ENCODE peak calls at places on chromosomes 1 and 21, in nine cellular contexts. One of them, this sample, is unnamed.

GRCh38 chr21:44267655-44268142 is 6.0 kb upstream of the DNMT3L start:
- DNase-seq in IMR-90: no peak
- DNase-seq in BE2C: no peak
- DNase-seq in putamen: no peak
- DNase-seq in iPS-NIHi11: peak; percentile 55
- DNase-seq in HS-5: no peak
- DNase-seq in anterior cingulate cortex: no peak
- DNase-seq in activated effector memory CD4-positive, alpha-beta T cell treated with anti-CD3 and anti-CD28 coated beads, Interleukin-2, amount 50 U/mL, for 16 hours: no peak
- DNase-seq in HTR-8/SVneo: no peak
- DNase-seq in this sample: no peak

GRCh38 chr1:167516404-167517388 is 1.6 kb downstream of the CD247 start:
- DNase-seq in anterior cingulate cortex: no peak
- DNase-seq in HTR-8/SVneo: no peak
- DNase-seq in putamen: no peak
- DNase-seq in BE2C: no peak
- DNase-seq in HS-5: no peak
- DNase-seq in iPS-NIHi11: no peak
- DNase-seq in activated effector memory CD4-positive, alpha-beta T cell treated with anti-CD3 and anti-CD28 coated beads, Interleukin-2, amount 50 U/mL, for 16 hours: peak; percentile 76
- DNase-seq in IMR-90: no peak
- DNase-seq in this sample: no peak

GRCh38 chr1:30532621-30533020 is 190.8 kb downstream of the MATN1 start:
- DNase-seq in IMR-90: no peak
- DNase-seq in HTR-8/SVneo: no peak
- DNase-seq in activated effector memory CD4-positive, alpha-beta T cell treated with anti-CD3 and anti-CD28 coated beads, Interleukin-2, amount 50 U/mL, for 16 hours: no peak
- DNase-seq in putamen: no peak
- DNase-seq in iPS-NIHi11: no peak
- DNase-seq in HS-5: no peak
- DNase-seq in BE2C: no peak
- DNase-seq in anterior cingulate cortex: no peak
- DNase-seq in this sample: no peak

GRCh38 chr1:13700521-13701273 is 709 bp downstream of the PRDM2 start:
- DNase-seq in activated effector memory CD4-positive, alpha-beta T cell treated with anti-CD3 and anti-CD28 coated beads, Interleukin-2, amount 50 U/mL, for 16 hours: peak; percentile 82
- DNase-seq in HTR-8/SVneo: peak; percentile 6
- DNase-seq in HS-5: peak; percentile 22
- DNase-seq in anterior cingulate cortex: peak; percentile 36
- DNase-seq in putamen: peak; percentile 63
- DNase-seq in BE2C: peak; percentile 23
- DNase-seq in iPS-NIHi11: peak; percentile 75
- DNase-seq in IMR-90: peak; percentile 20
- DNase-seq in this sample: no peak

GRCh38 chr21:42061195-42061865 is 9.8 kb upstream of the UMODL1 start:
- DNase-seq in iPS-NIHi11: no peak
- DNase-seq in putamen: peak; percentile 41
- DNase-seq in HS-5: no peak
- DNase-seq in activated effector memory CD4-positive, alpha-beta T cell treated with anti-CD3 and anti-CD28 coated beads, Interleukin-2, amount 50 U/mL, for 16 hours: peak; percentile 67
- DNase-seq in IMR-90: no peak
- DNase-seq in anterior cingulate cortex: no peak
- DNase-seq in BE2C: no peak
- DNase-seq in HTR-8/SVneo: no peak
- DNase-seq in this sample: no peak

GRCh38 chr1:96482615-96483014 is 239.0 kb upstream of the PTBP2 start:
- DNase-seq in HTR-8/SVneo: no peak
- DNase-seq in IMR-90: no peak
- DNase-seq in BE2C: no peak
- DNase-seq in activated effector memory CD4-positive, alpha-beta T cell treated with anti-CD3 and anti-CD28 coated beads, Interleukin-2, amount 50 U/mL, for 16 hours: no peak
- DNase-seq in HS-5: no peak
- DNase-seq in putamen: no peak
- DNase-seq in anterior cingulate cortex: no peak
- DNase-seq in iPS-NIHi11: peak; percentile 21
- DNase-seq in this sample: no peak

GRCh38 chr1:6638226-6638625 is 13.6 kb downstream of the THAP3 start:
- DNase-seq in BE2C: no peak
- DNase-seq in IMR-90: peak; percentile 80
- DNase-seq in HTR-8/SVneo: no peak
- DNase-seq in putamen: peak; percentile 52
- DNase-seq in anterior cingulate cortex: peak; percentile 66
- DNase-seq in iPS-NIHi11: no peak
- DNase-seq in HS-5: no peak
- DNase-seq in activated effector memory CD4-positive, alpha-beta T cell treated with anti-CD3 and anti-CD28 coated beads, Interleukin-2, amount 50 U/mL, for 16 hours: no peak
- DNase-seq in this sample: no peak

GRCh38 chr1:228471762-228472398 is 15.3 kb upstream of the RNF187 start:
- DNase-seq in IMR-90: peak; percentile 44
- DNase-seq in HS-5: no peak
- DNase-seq in iPS-NIHi11: peak; percentile 42
- DNase-seq in anterior cingulate cortex: no peak
- DNase-seq in putamen: no peak
- DNase-seq in activated effector memory CD4-positive, alpha-beta T cell treated with anti-CD3 and anti-CD28 coated beads, Interleukin-2, amount 50 U/mL, for 16 hours: peak; percentile 63
- DNase-seq in HTR-8/SVneo: peak; percentile 34
- DNase-seq in BE2C: no peak
- DNase-seq in this sample: no peak

GRCh38 chr1:185570962-185571361 is 163.2 kb upstream of the HMCN1 start:
- DNase-seq in BE2C: no peak
- DNase-seq in putamen: no peak
- DNase-seq in IMR-90: peak; percentile 26
- DNase-seq in anterior cingulate cortex: no peak
- DNase-seq in iPS-NIHi11: no peak
- DNase-seq in HTR-8/SVneo: no peak
- DNase-seq in HS-5: no peak
- DNase-seq in activated effector memory CD4-positive, alpha-beta T cell treated with anti-CD3 and anti-CD28 coated beads, Interleukin-2, amount 50 U/mL, for 16 hours: no peak
- DNase-seq in this sample: no peak

GRCh38 chr1:207429963-207430362 is 24.2 kb upstream of the CR2 start:
- DNase-seq in iPS-NIHi11: no peak
- DNase-seq in IMR-90: no peak
- DNase-seq in anterior cingulate cortex: no peak
- DNase-seq in activated effector memory CD4-positive, alpha-beta T cell treated with anti-CD3 and anti-CD28 coated beads, Interleukin-2, amount 50 U/mL, for 16 hours: no peak
- DNase-seq in HTR-8/SVneo: no peak
- DNase-seq in BE2C: no peak
- DNase-seq in HS-5: no peak
- DNase-seq in putamen: no peak
- DNase-seq in this sample: no peak

GRCh38 chr1:233569636-233570035 is 44.3 kb upstream of the KCNK1 start:
- DNase-seq in iPS-NIHi11: no peak
- DNase-seq in IMR-90: no peak
- DNase-seq in HS-5: no peak
- DNase-seq in putamen: no peak
- DNase-seq in HTR-8/SVneo: no peak
- DNase-seq in activated effector memory CD4-positive, alpha-beta T cell treated with anti-CD3 and anti-CD28 coated beads, Interleukin-2, amount 50 U/mL, for 16 hours: no peak
- DNase-seq in anterior cingulate cortex: no peak
- DNase-seq in BE2C: no peak
- DNase-seq in this sample: no peak

GRCh38 chr1:151501474-151501873 is 9.7 kb upstream of the CGN start:
- DNase-seq in BE2C: no peak
- DNase-seq in putamen: no peak
- DNase-seq in IMR-90: no peak
- DNase-seq in iPS-NIHi11: peak; percentile 38
- DNase-seq in anterior cingulate cortex: no peak
- DNase-seq in HTR-8/SVneo: no peak
- DNase-seq in activated effector memory CD4-positive, alpha-beta T cell treated with anti-CD3 and anti-CD28 coated beads, Interleukin-2, amount 50 U/mL, for 16 hours: no peak
- DNase-seq in HS-5: no peak
- DNase-seq in this sample: no peak

GRCh38 chr1:11860083-11860482 is 1.3 kb upstream of the NPPB start:
- DNase-seq in putamen: no peak
- DNase-seq in HTR-8/SVneo: no peak
- DNase-seq in HS-5: no peak
- DNase-seq in IMR-90: no peak
- DNase-seq in activated effector memory CD4-positive, alpha-beta T cell treated with anti-CD3 and anti-CD28 coated beads, Interleukin-2, amount 50 U/mL, for 16 hours: no peak
- DNase-seq in iPS-NIHi11: no peak
- DNase-seq in BE2C: no peak
- DNase-seq in anterior cingulate cortex: no peak
- DNase-seq in this sample: no peak

GRCh38 chr1:30335389-30335996 is 387.9 kb downstream of the MATN1 start:
- DNase-seq in HTR-8/SVneo: no peak
- DNase-seq in activated effector memory CD4-positive, alpha-beta T cell treated with anti-CD3 and anti-CD28 coated beads, Interleukin-2, amount 50 U/mL, for 16 hours: no peak
- DNase-seq in BE2C: no peak
- DNase-seq in IMR-90: no peak
- DNase-seq in iPS-NIHi11: peak; percentile 5
- DNase-seq in HS-5: no peak
- DNase-seq in putamen: no peak
- DNase-seq in anterior cingulate cortex: no peak
- DNase-seq in this sample: no peak

GRCh38 chr1:105934806-105935205 is 1121.7 kb upstream of the PRMT6 start:
- DNase-seq in BE2C: no peak
- DNase-seq in IMR-90: no peak
- DNase-seq in putamen: no peak
- DNase-seq in anterior cingulate cortex: no peak
- DNase-seq in iPS-NIHi11: no peak
- DNase-seq in HS-5: no peak
- DNase-seq in activated effector memory CD4-positive, alpha-beta T cell treated with anti-CD3 and anti-CD28 coated beads, Interleukin-2, amount 50 U/mL, for 16 hours: no peak
- DNase-seq in HTR-8/SVneo: no peak
- DNase-seq in this sample: no peak

GRCh38 chr1:205210876-205211838 is at the start of gene DSTYK:
- DNase-seq in IMR-90: peak; percentile 97
- DNase-seq in iPS-NIHi11: peak; percentile 92
- DNase-seq in HTR-8/SVneo: peak; percentile 90
- DNase-seq in BE2C: peak; percentile 95
- DNase-seq in putamen: peak; percentile 98
- DNase-seq in HS-5: peak; percentile 83
- DNase-seq in activated effector memory CD4-positive, alpha-beta T cell treated with anti-CD3 and anti-CD28 coated beads, Interleukin-2, amount 50 U/mL, for 16 hours: peak; percentile 95
- DNase-seq in anterior cingulate cortex: peak; percentile 94
- DNase-seq in this sample: peak; percentile 84

GRCh38 chr1:214009613-214010550 is 22.1 kb downstream of the PROX1 start:
- DNase-seq in BE2C: peak; percentile 80
- DNase-seq in HTR-8/SVneo: no peak
- DNase-seq in anterior cingulate cortex: no peak
- DNase-seq in putamen: no peak
- DNase-seq in activated effector memory CD4-positive, alpha-beta T cell treated with anti-CD3 and anti-CD28 coated beads, Interleukin-2, amount 50 U/mL, for 16 hours: no peak
- DNase-seq in IMR-90: no peak
- DNase-seq in iPS-NIHi11: no peak
- DNase-seq in HS-5: no peak
- DNase-seq in this sample: no peak

GRCh38 chr1:6800728-6801127 is 15.5 kb downstream of the CAMTA1 start:
- DNase-seq in anterior cingulate cortex: no peak
- DNase-seq in HTR-8/SVneo: no peak
- DNase-seq in activated effector memory CD4-positive, alpha-beta T cell treated with anti-CD3 and anti-CD28 coated beads, Interleukin-2, amount 50 U/mL, for 16 hours: no peak
- DNase-seq in BE2C: no peak
- DNase-seq in HS-5: no peak
- DNase-seq in iPS-NIHi11: no peak
- DNase-seq in IMR-90: peak; percentile 84
- DNase-seq in putamen: no peak
- DNase-seq in this sample: no peak

GRCh38 chr21:36330904-36331303 is 10.9 kb downstream of the MORC3 start:
- DNase-seq in HTR-8/SVneo: peak; percentile 68
- DNase-seq in BE2C: peak; percentile 51
- DNase-seq in putamen: peak; percentile 23
- DNase-seq in HS-5: no peak
- DNase-seq in IMR-90: peak; percentile 60
- DNase-seq in anterior cingulate cortex: no peak
- DNase-seq in activated effector memory CD4-positive, alpha-beta T cell treated with anti-CD3 and anti-CD28 coated beads, Interleukin-2, amount 50 U/mL, for 16 hours: peak; percentile 79
- DNase-seq in iPS-NIHi11: peak; percentile 61
- DNase-seq in this sample: no peak

GRCh38 chr1:6445062-6445763 is 20.6 kb downstream of the ESPN start:
- DNase-seq in HS-5: no peak
- DNase-seq in IMR-90: peak; percentile 15
- DNase-seq in putamen: no peak
- DNase-seq in activated effector memory CD4-positive, alpha-beta T cell treated with anti-CD3 and anti-CD28 coated beads, Interleukin-2, amount 50 U/mL, for 16 hours: peak; percentile 79
- DNase-seq in BE2C: peak; percentile 55
- DNase-seq in anterior cingulate cortex: no peak
- DNase-seq in HTR-8/SVneo: no peak
- DNase-seq in iPS-NIHi11: no peak
- DNase-seq in this sample: no peak

GRCh38 chr1:187390157-187390556 is 561.4 kb downstream of the PLA2G4A start:
- DNase-seq in iPS-NIHi11: peak; percentile 20
- DNase-seq in BE2C: no peak
- DNase-seq in IMR-90: peak; percentile 12
- DNase-seq in putamen: no peak
- DNase-seq in HS-5: no peak
- DNase-seq in HTR-8/SVneo: peak; percentile 2
- DNase-seq in activated effector memory CD4-positive, alpha-beta T cell treated with anti-CD3 and anti-CD28 coated beads, Interleukin-2, amount 50 U/mL, for 16 hours: no peak
- DNase-seq in anterior cingulate cortex: no peak
- DNase-seq in this sample: no peak

GRCh38 chr1:19964542-19964941 is 14.9 kb downstream of the PLA2G2A start:
- DNase-seq in HTR-8/SVneo: no peak
- DNase-seq in HS-5: no peak
- DNase-seq in iPS-NIHi11: no peak
- DNase-seq in IMR-90: no peak
- DNase-seq in putamen: no peak
- DNase-seq in BE2C: no peak
- DNase-seq in activated effector memory CD4-positive, alpha-beta T cell treated with anti-CD3 and anti-CD28 coated beads, Interleukin-2, amount 50 U/mL, for 16 hours: no peak
- DNase-seq in anterior cingulate cortex: no peak
- DNase-seq in this sample: no peak

This sample was measured in HS-27A.